ENCODE peak calls at places on chromosomes 5 and 9, in ten cellular contexts. M is AG04449; Q is HepG2; I is iris pigment epithelial cell; V is NCI-H2029 treated with DMSO at 0.1 percent for 48 hours; N is activated CD8-positive, alpha-beta memory T cell treated with anti-CD3 and anti-CD28 coated beads for 48 hours; A is left ventricle myocardium inferior; G is right atrium auricular region; K is NCI-H774; D is psoas muscle. F is an unnamed sample.
A peak's percentile ranks its signal among the peaks of the same experiment; 100 is the strongest.

GRCh38 chr5:169531631-169532030 is 51.9 kb upstream of the SPDL1 start:
- DNase-seq in M (no peak), Q (no peak), I (no peak), V (no peak), N (no peak), A (no peak), G (no peak), K (no peak), D (no peak), F (no peak)

GRCh38 chr9:134612309-134612708 is 29.3 kb upstream of the COL5A1 start:
- DNase-seq in M (no peak), Q (no peak), I (no peak), V (no peak), N (no peak), A (no peak), G (no peak), K (no peak), D (no peak), F (no peak)

GRCh38 chr9:134602547-134603362 is 38.8 kb upstream of the COL5A1 start:
- DNase-seq in M (peak; percentile 97), Q (peak; percentile 42), I (peak; percentile 99), V (no peak), N (no peak), A (no peak), G (peak; percentile 89), K (no peak), D (peak; percentile 78), F (peak; percentile 64)

GRCh38 chr9:89304479-89305188 is 6.4 kb upstream of the CKS2 start:
- DNase-seq in M (no peak), Q (no peak), I (no peak), V (no peak), N (no peak), A (no peak), G (no peak), K (no peak), D (no peak), F (no peak)

GRCh38 chr9:83491413-83491812 is 46.8 kb downstream of the FRMD3 start:
- DNase-seq in M (no peak), Q (no peak), I (no peak), V (no peak), N (no peak), A (no peak), G (no peak), K (no peak), D (no peak), F (no peak)

GRCh38 chr9:92325991-92326500 is 293 bp downstream of the CENPP start:
- DNase-seq in M (no peak), Q (no peak), I (no peak), V (no peak), N (no peak), A (no peak), G (no peak), K (no peak), D (no peak), F (no peak)

GRCh38 chr5:134446938-134447337 is 35.3 kb upstream of the CDKN2AIPNL start:
- DNase-seq in M (no peak), Q (no peak), I (no peak), V (no peak), N (no peak), A (no peak), G (no peak), K (no peak), D (no peak), F (no peak)

GRCh38 chr9:36443581-36443980 is 43.5 kb upstream of the RNF38 start:
- DNase-seq in M (no peak), Q (no peak), I (peak; percentile 34), V (no peak), N (no peak), A (no peak), G (no peak), K (no peak), D (no peak), F (no peak)

GRCh38 chr5:50595199-50595598 is 71.2 kb upstream of the PARP8 start:
- DNase-seq in M (peak; percentile 85), Q (no peak), I (peak; percentile 39), V (no peak), N (no peak), A (no peak), G (no peak), K (no peak), D (no peak), F (no peak)